ENCODE peak calls at places on chromosomes 13 and 19, in eight cellular contexts. V is dorsolateral prefrontal cortex; Y is GDM1; D is activated T-cell treated with anti-CD3 and anti-CD28 coated beads for 4 hours; T is stimulated activated CD4-positive, alpha-beta T cell treated with anti-CD3 and anti-CD28 coated beads, Interleukin-1b, Interleukin-23, amount 100 ng/mL, for 1 hour; H is activated CD4-positive, alpha-beta T cell treated with anti-CD3 and anti-CD28 coated beads, Interleukin-2, amount 50 U/mL, for 48 hours; A is activated CD8-positive, alpha-beta memory T cell treated with anti-CD3 and anti-CD28 coated beads for 4 hours; P is fibroblast of gingiva. E is an unnamed sample.

GRCh38 chr13:40064723-40065122 is 409.3 kb downstream of the COG6 start:
- DNase-seq in H (no peak), P (peak), Y (no peak), V (no peak), D (no peak), A (no peak), T (no peak), E (peak)

GRCh38 chr19:47373246-47374240 is 24.4 kb downstream of the DHX34 start:
- DNase-seq in Y (no peak), A (no peak), V (no peak), P (no peak), D (no peak), H (no peak), T (no peak), E (no peak)

GRCh38 chr19:18809149-18809978 is 18.3 kb upstream of the COMP start:
- DNase-seq in H (no peak), D (no peak), T (no peak), Y (no peak), V (no peak), A (no peak), P (peak), E (peak)

GRCh38 chr13:71625694-71626093 is 241.3 kb downstream of the DACH1 start:
- DNase-seq in P (peak), V (no peak), H (no peak), T (no peak), Y (no peak), A (no peak), D (no peak), E (peak)

GRCh38 chr19:58577581-58578429 is 4.7 kb upstream of the MZF1 start:
- DNase-seq in H (peak), T (no peak), A (no peak), Y (no peak), V (no peak), P (no peak), D (no peak), E (no peak)

GRCh38 chr19:36377541-36378178 is 1.3 kb downstream of the ZFP14 start:
- DNase-seq in A (no peak), Y (no peak), D (no peak), P (no peak), T (no peak), H (no peak), V (no peak), E (no peak)

GRCh38 chr19:12782424-12783225 is 7.3 kb upstream of the HOOK2 start:
- DNase-seq in A (peak), D (peak), Y (peak), V (peak), T (peak), P (peak), H (peak), E (peak)

GRCh38 chr13:100108913-100109507 is 20.1 kb downstream of the PCCA start:
- DNase-seq in A (no peak), Y (no peak), H (no peak), V (no peak), D (no peak), T (no peak), P (no peak), E (no peak)

GRCh38 chr13:64459778-64460177 is 2770.4 kb downstream of the PCDH9 start:
- DNase-seq in Y (no peak), H (no peak), V (no peak), T (no peak), D (no peak), A (no peak), P (no peak), E (no peak)

GRCh38 chr13:23766199-23766771 is 122.9 kb downstream of the MIPEP start:
- DNase-seq in V (no peak), D (no peak), H (no peak), P (no peak), Y (no peak), A (no peak), T (no peak), E (no peak)

GRCh38 chr13:101838305-101838835 is 385.9 kb downstream of the ITGBL1 start:
- DNase-seq in D (no peak), Y (no peak), P (peak), V (no peak), A (no peak), H (no peak), T (no peak), E (peak)

GRCh38 chr19:33221641-33222040 is 4.0 kb downstream of the SLC7A10 start:
- DNase-seq in Y (no peak), D (no peak), P (no peak), H (no peak), A (no peak), T (no peak), V (no peak), E (no peak)

GRCh38 chr13:46129124-46129523 is 24.3 kb upstream of the CPB2 start:
- DNase-seq in T (no peak), Y (no peak), A (no peak), V (no peak), H (no peak), D (no peak), P (no peak), E (no peak)

GRCh38 chr19:32040246-32040645 is 305.2 kb upstream of the ZNF507 start:
- DNase-seq in D (no peak), A (no peak), V (no peak), T (no peak), P (no peak), Y (no peak), H (no peak), E (no peak)

GRCh38 chr19:54506079-54506478 is 3.4 kb downstream of the LAIR2 start:
- DNase-seq in V (no peak), A (no peak), D (no peak), H (no peak), P (no peak), T (no peak), Y (no peak), E (no peak)

GRCh38 chr13:113510871-113511270 is 20.4 kb upstream of the DCUN1D2 start:
- DNase-seq in Y (no peak), H (no peak), P (no peak), T (no peak), A (no peak), D (no peak), V (no peak), E (no peak)

GRCh38 chr13:19864018-19864338 is 529 bp upstream of the ZMYM5 start:
- DNase-seq in D (no peak), H (no peak), P (peak), Y (peak), V (no peak), A (peak), T (peak), E (peak)

GRCh38 chr13:28820099-28821051 is at the start of gene MTUS2:
- DNase-seq in P (no peak), H (peak), A (peak), Y (no peak), T (peak), D (peak), V (peak), E (no peak)

GRCh38 chr19:33251076-33251475 is 25.4 kb upstream of the SLC7A10 start:
- DNase-seq in D (no peak), V (no peak), A (no peak), T (no peak), Y (no peak), P (no peak), H (no peak), E (no peak)

GRCh38 chr19:45164577-45165335 is 4.0 kb upstream of the NKPD1 start:
- DNase-seq in V (no peak), D (no peak), A (no peak), H (peak), P (peak), T (no peak), Y (no peak), E (peak)

GRCh38 chr13:24827799-24828198 is 63.8 kb downstream of the RNF17 start:
- DNase-seq in T (no peak), P (no peak), D (no peak), A (no peak), Y (no peak), H (no peak), V (no peak), E (no peak)